ENCODE peak calls at places on chromosomes 3 and 15, in nine cellular contexts. F, N, K, R, D, A, U, C and B are unnamed samples.

GRCh38 chr3:13401149-13401548 is 19.0 kb downstream of the NUP210 start:
- DNase-seq in C (no peak), R (no peak), F (no peak), N (no peak), A (no peak), K (no peak), D (no peak), U (peak; percentile 41), B (no peak)

GRCh38 chr15:91844928-91845327 is 8.6 kb upstream of the SLCO3A1 start:
- DNase-seq in R (no peak), F (no peak), D (no peak), N (no peak), C (no peak), K (no peak), U (no peak), A (no peak), B (no peak)

GRCh38 chr15:99361541-99362185 is 110.4 kb downstream of the LRRC28 start:
- DNase-seq in K (no peak), C (no peak), F (peak; percentile 42), N (no peak), U (no peak), D (no peak), A (no peak), R (no peak), B (no peak)

GRCh38 chr15:58771621-58772235 is 626 bp downstream of the MINDY2 start:
- DNase-seq in C (peak; percentile 91), K (peak; percentile 54), F (no peak), N (no peak), D (no peak), R (peak; percentile 56), A (peak; percentile 22), U (peak; percentile 52), B (peak; percentile 59)

GRCh38 chr3:53079791-53080555 is 34.1 kb upstream of the SFMBT1 start:
- DNase-seq in A (no peak), N (no peak), R (no peak), U (no peak), K (no peak), D (no peak), C (no peak), F (no peak), B (no peak)

GRCh38 chr15:94843060-94843459 is 611.7 kb downstream of the MCTP2 start:
- DNase-seq in F (no peak), R (no peak), U (no peak), D (no peak), K (no peak), N (no peak), A (no peak), C (no peak), B (no peak)

GRCh38 chr3:149466192-149466591 is 8.3 kb upstream of the TM4SF4 start:
- DNase-seq in K (no peak), N (no peak), R (no peak), D (no peak), F (peak; percentile 90), U (no peak), C (no peak), A (peak; percentile 47), B (no peak)

GRCh38 chr15:67928666-67929065 is 88.8 kb upstream of the RNU6-1 start:
- DNase-seq in D (no peak), A (no peak), U (no peak), F (no peak), K (no peak), N (no peak), R (no peak), C (no peak), B (no peak)

GRCh38 chr3:195859061-195859845 is 47.5 kb upstream of the MUC4 start:
- DNase-seq in N (no peak), K (peak; percentile 78), R (peak; percentile 78), U (peak; percentile 73), F (peak; percentile 44), D (no peak), C (peak; percentile 96), A (peak; percentile 79), B (peak; percentile 73)

GRCh38 chr3:95775486-95776094 is 1038.8 kb upstream of the EPHA6 start:
- DNase-seq in D (no peak), K (no peak), N (no peak), C (no peak), F (no peak), U (no peak), R (no peak), A (no peak), B (no peak)

GRCh38 chr3:175989161-175989560 is 1130.0 kb downstream of the NAALADL2 start:
- DNase-seq in F (no peak), R (no peak), N (no peak), D (no peak), U (no peak), C (no peak), A (no peak), K (no peak), B (no peak)

DNA sequence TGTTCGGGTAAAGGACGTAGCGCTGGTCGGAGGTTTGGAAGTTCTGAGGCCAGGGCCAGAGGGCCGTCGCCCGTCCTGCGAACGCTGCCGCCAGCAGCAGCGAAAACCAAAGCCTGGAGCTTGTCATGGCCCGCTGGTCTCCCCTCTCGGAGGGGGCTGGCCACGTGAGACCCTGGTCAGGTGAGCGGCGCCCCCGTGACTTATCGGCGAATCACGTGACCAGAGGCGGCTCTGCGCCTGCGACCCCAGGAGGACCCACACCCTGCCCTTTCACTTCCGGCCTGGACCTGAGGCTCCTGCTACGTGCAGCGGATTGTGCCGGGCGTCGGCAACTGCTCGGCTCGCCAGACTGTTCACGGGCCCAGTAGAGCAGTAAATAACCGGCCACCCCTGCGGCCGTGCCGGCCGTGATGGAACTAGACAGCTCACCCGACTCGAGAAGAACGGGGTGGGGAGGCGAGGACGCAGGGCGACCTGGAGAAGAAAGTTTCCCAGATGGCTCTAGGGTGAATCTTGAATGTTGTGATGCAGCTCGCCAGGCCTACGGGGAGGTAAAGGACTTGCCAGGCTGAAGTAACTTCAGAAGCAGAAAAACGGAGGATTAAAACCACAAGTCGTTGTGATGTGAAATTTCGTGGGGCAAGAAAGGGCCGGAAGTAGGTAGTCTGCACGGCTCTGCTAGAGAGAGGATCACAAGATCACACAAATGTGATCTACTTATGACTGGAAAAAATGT is at the start of gene HEXA:
- DNase-seq in C (peak; percentile 99), K (peak; percentile 97), N (peak; percentile 81), U (peak; percentile 99), A (peak; percentile 96), D (peak; percentile 84), R (peak; percentile 98), F (peak; percentile 89), B (peak; percentile 93)
- TF ChIP-seq POLR2A in C (peak; percentile 62), K (peak; percentile 92), N (peak; percentile 77), U (no peak), A (peak; percentile 66), D (peak; percentile 94), R (no peak), F (peak; percentile 74), B (peak; percentile 70)

DNA sequence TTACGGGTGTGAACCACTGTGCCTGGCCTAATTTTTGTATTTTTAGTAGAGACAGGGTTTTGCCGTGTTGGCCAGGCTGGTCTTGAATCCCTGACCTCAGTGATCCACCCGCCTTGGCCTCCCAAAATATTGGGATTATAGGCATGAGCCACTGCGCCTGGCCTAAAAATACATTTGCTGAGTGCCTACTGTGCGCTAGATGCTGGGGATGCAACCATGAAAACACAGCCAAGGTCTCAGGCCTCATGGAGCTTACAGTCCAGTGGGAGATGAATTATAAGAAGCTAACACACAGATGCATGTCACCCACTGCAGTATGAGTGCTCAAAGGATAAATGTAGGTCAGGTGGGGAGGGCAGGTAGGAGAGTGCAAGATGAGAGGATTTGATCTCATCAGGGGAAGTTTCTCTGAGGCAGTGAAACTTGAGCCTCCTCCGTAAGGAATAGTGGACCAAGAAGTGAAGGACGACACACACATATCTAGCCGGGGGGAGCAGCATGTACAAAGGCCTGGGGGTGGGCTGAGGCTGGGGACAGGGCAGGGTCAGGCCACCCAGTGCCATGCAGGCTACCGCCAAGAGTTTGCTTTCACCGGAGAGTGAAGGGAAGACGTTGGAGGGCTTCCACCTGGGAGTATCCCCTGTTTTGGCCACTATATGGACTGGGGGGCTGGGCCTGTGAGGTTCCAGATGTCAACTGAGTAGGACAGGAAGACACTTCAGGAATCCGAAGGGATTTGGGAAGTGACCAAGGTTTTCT is 24.3 kb downstream of the IRAK2 start:
- DNase-seq in N (no peak), U (no peak), C (no peak), A (no peak), K (no peak), D (no peak), R (no peak), F (no peak), B (no peak)
- TF ChIP-seq CTCF in N (no peak), U (no peak), C (no peak), A (no peak), K (no peak), D (no peak), R (no peak), F (no peak), B (no peak)

GRCh38 chr3:113838631-113839209 is at the start of gene GRAMD1C:
- DNase-seq in D (peak; percentile 59), N (peak; percentile 20), U (peak; percentile 87), C (peak; percentile 93), A (peak; percentile 83), K (peak; percentile 89), F (peak; percentile 88), R (peak; percentile 91), B (peak; percentile 84)
- TF ChIP-seq POLR2A in D (peak; percentile 40), N (no peak), U (no peak), C (no peak), A (no peak), K (no peak), F (peak; percentile 25), R (no peak), B (peak; percentile 14)

GRCh38 chr3:167106456-167106855 is 273.6 kb downstream of the ZBBX start:
- DNase-seq in K (no peak), N (no peak), D (no peak), C (no peak), A (no peak), U (no peak), R (no peak), F (no peak), B (no peak)

GRCh38 chr3:167100651-167101050 is 279.4 kb downstream of the ZBBX start:
- DNase-seq in F (no peak), R (no peak), K (no peak), N (no peak), U (no peak), D (no peak), C (no peak), A (no peak), B (no peak)

GRCh38 chr3:167100200-167100599 is 279.9 kb downstream of the ZBBX start:
- DNase-seq in R (no peak), K (no peak), F (no peak), A (no peak), D (no peak), N (no peak), U (no peak), C (no peak), B (no peak)

DNA sequence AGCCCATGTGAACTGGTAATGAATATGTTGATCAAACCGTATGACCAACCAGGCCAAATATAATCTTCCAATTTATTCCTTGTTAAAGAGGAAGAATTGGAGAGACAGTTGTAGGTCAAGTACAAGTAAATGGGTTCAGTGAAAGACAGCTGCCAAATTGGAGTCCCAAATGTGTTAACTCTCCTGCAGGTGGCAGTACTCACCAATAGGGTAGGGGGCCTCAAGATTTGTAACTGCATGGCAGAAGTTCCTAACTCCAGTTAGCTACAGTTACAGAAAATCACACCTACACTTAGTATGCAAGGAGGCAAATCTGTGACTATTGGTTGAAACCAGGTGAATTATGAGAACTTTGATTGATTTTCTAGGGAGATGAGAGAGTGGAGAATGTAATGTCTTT is 278.0 kb downstream of the ZBBX start:
- DNase-seq in F (no peak), K (no peak), R (no peak), U (no peak), D (no peak), N (no peak), A (no peak), C (no peak), B (no peak)
- TF ChIP-seq CTCF in F (no peak), K (no peak), R (no peak), U (no peak), D (peak; percentile 28), N (no peak), A (no peak), C (no peak), B (no peak)